ENCODE peak calls at places on chromosomes 7 and 10, in nine cellular contexts. One of them, this sample, is unnamed.

GRCh38 chr10:116817178-116817577 is 32.1 kb upstream of the ENO4 start:
- DNase-seq in A549: no peak
- DNase-seq in breast epithelium: no peak
- DNase-seq in heart left ventricle: no peak
- DNase-seq in upper lobe of left lung: no peak
- DNase-seq in lower leg skin: no peak
- DNase-seq in GM12892: no peak
- DNase-seq in HCT116: no peak
- DNase-seq in gastrocnemius medialis: no peak
- DNase-seq in this sample: no peak

GRCh38 chr7:79770970-79771369 is 317.5 kb upstream of the MAGI2 start:
- DNase-seq in A549: no peak
- DNase-seq in GM12892: no peak
- DNase-seq in lower leg skin: no peak
- DNase-seq in heart left ventricle: no peak
- DNase-seq in breast epithelium: no peak
- DNase-seq in HCT116: no peak
- DNase-seq in gastrocnemius medialis: no peak
- DNase-seq in upper lobe of left lung: no peak
- DNase-seq in this sample: no peak

GRCh38 chr10:116097239-116097751 is 175.7 kb downstream of the GFRA1 start:
- DNase-seq in breast epithelium: no peak
- DNase-seq in HCT116: no peak
- DNase-seq in heart left ventricle: no peak
- DNase-seq in lower leg skin: no peak
- DNase-seq in upper lobe of left lung: peak
- DNase-seq in GM12892: no peak
- DNase-seq in A549: no peak
- DNase-seq in gastrocnemius medialis: no peak
- DNase-seq in this sample: no peak

GRCh38 chr10:10797467-10797866 is 220.2 kb upstream of the CELF2 start:
- DNase-seq in HCT116: no peak
- DNase-seq in upper lobe of left lung: no peak
- DNase-seq in A549: no peak
- DNase-seq in lower leg skin: no peak
- DNase-seq in breast epithelium: no peak
- DNase-seq in gastrocnemius medialis: no peak
- DNase-seq in heart left ventricle: no peak
- DNase-seq in GM12892: no peak
- DNase-seq in this sample: no peak

GRCh38 chr10:100791254-100792058 is 46.1 kb downstream of the PAX2 start:
- DNase-seq in breast epithelium: no peak
- DNase-seq in heart left ventricle: no peak
- DNase-seq in lower leg skin: no peak
- DNase-seq in GM12892: no peak
- DNase-seq in upper lobe of left lung: no peak
- DNase-seq in HCT116: no peak
- DNase-seq in gastrocnemius medialis: no peak
- DNase-seq in A549: no peak
- DNase-seq in this sample: no peak

GRCh38 chr7:101172854-101173751 is 7.0 kb downstream of the NAT16 start:
- DNase-seq in HCT116: no peak
- DNase-seq in gastrocnemius medialis: peak
- DNase-seq in upper lobe of left lung: peak
- DNase-seq in GM12892: no peak
- DNase-seq in heart left ventricle: peak
- DNase-seq in lower leg skin: no peak
- DNase-seq in A549: peak
- DNase-seq in breast epithelium: no peak
- DNase-seq in this sample: no peak

GRCh38 chr7:55366461-55367138 is 1.5 kb downstream of the LANCL2 start:
- DNase-seq in A549: peak
- DNase-seq in gastrocnemius medialis: no peak
- DNase-seq in lower leg skin: no peak
- DNase-seq in heart left ventricle: no peak
- DNase-seq in HCT116: no peak
- DNase-seq in GM12892: no peak
- DNase-seq in breast epithelium: no peak
- DNase-seq in upper lobe of left lung: no peak
- DNase-seq in this sample: no peak

GRCh38 chr7:9955138-9955537 is 1018.5 kb upstream of the PHF14 start:
- DNase-seq in gastrocnemius medialis: no peak
- DNase-seq in upper lobe of left lung: no peak
- DNase-seq in HCT116: no peak
- DNase-seq in A549: no peak
- DNase-seq in GM12892: no peak
- DNase-seq in breast epithelium: no peak
- DNase-seq in heart left ventricle: no peak
- DNase-seq in lower leg skin: no peak
- DNase-seq in this sample: no peak

DNA sequence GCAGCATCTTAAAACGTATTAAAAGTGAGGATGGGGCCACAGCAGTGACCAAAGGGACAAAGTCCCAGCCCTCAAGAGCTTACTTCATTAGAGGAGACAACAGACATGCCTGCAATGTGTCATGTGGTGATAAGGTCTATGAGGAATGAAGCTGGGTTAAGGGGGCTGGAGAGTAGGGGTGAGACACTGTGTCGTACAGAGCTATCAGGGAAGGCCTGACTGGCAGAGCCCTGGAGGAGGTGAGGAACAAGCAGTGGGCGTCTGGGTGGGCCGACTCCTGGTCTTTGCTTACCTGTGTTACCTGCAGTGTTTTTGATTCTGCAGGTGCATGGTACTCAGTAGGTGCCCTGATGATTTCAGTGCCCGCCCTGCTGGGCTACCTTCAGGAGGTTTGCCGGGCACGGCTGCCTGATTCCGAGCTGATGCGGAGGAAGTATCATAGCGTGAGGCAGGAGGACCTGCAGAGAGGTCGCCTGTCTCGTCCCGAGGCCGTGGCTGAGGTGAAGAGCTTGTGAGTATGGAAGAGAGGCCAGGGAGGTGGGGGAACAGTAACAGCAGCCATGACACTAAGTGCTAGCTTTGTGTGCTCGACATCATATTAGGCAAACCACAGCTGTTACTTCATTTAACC is 7.6 kb downstream of the ZFYVE27 start:
- DNase-seq in HCT116: no peak
- DNase-seq in gastrocnemius medialis: no peak
- DNase-seq in GM12892: no peak
- DNase-seq in upper lobe of left lung: no peak
- DNase-seq in heart left ventricle: no peak
- DNase-seq in breast epithelium: no peak
- DNase-seq in lower leg skin: no peak
- DNase-seq in A549: no peak
- DNase-seq in this sample: no peak
- TF ChIP-seq POLR2A in HCT116: no peak
- TF ChIP-seq POLR2A in gastrocnemius medialis: no peak
- TF ChIP-seq POLR2A in GM12892: no peak
- TF ChIP-seq POLR2A in upper lobe of left lung: no peak
- TF ChIP-seq POLR2A in heart left ventricle: no peak
- TF ChIP-seq POLR2A in breast epithelium: no peak
- TF ChIP-seq POLR2A in lower leg skin: no peak
- TF ChIP-seq POLR2A in A549: no peak
- TF ChIP-seq POLR2A in this sample: no peak

GRCh38 chr10:42242135-42242805 is 396.1 kb downstream of the ZNF33B start:
- DNase-seq in breast epithelium: no peak
- DNase-seq in heart left ventricle: no peak
- DNase-seq in upper lobe of left lung: peak
- DNase-seq in gastrocnemius medialis: no peak
- DNase-seq in A549: peak
- DNase-seq in HCT116: no peak
- DNase-seq in lower leg skin: no peak
- DNase-seq in GM12892: no peak
- DNase-seq in this sample: no peak
- TF ChIP-seq POLR2A in breast epithelium: no peak
- TF ChIP-seq POLR2A in heart left ventricle: no peak
- TF ChIP-seq POLR2A in upper lobe of left lung: no peak
- TF ChIP-seq POLR2A in gastrocnemius medialis: no peak
- TF ChIP-seq POLR2A in A549: no peak
- TF ChIP-seq POLR2A in HCT116: no peak
- TF ChIP-seq POLR2A in lower leg skin: no peak
- TF ChIP-seq POLR2A in GM12892: no peak
- TF ChIP-seq POLR2A in this sample: no peak

GRCh38 chr7:137871173-137871915 is 24.6 kb upstream of the DGKI start:
- DNase-seq in lower leg skin: no peak
- DNase-seq in heart left ventricle: no peak
- DNase-seq in upper lobe of left lung: no peak
- DNase-seq in GM12892: no peak
- DNase-seq in breast epithelium: no peak
- DNase-seq in gastrocnemius medialis: peak
- DNase-seq in A549: no peak
- DNase-seq in HCT116: no peak
- DNase-seq in this sample: no peak
- TF ChIP-seq POLR2A in lower leg skin: no peak
- TF ChIP-seq POLR2A in heart left ventricle: no peak
- TF ChIP-seq POLR2A in upper lobe of left lung: no peak
- TF ChIP-seq POLR2A in GM12892: no peak
- TF ChIP-seq POLR2A in breast epithelium: no peak
- TF ChIP-seq POLR2A in gastrocnemius medialis: peak
- TF ChIP-seq POLR2A in A549: no peak
- TF ChIP-seq POLR2A in HCT116: no peak
- TF ChIP-seq POLR2A in this sample: no peak

DNA sequence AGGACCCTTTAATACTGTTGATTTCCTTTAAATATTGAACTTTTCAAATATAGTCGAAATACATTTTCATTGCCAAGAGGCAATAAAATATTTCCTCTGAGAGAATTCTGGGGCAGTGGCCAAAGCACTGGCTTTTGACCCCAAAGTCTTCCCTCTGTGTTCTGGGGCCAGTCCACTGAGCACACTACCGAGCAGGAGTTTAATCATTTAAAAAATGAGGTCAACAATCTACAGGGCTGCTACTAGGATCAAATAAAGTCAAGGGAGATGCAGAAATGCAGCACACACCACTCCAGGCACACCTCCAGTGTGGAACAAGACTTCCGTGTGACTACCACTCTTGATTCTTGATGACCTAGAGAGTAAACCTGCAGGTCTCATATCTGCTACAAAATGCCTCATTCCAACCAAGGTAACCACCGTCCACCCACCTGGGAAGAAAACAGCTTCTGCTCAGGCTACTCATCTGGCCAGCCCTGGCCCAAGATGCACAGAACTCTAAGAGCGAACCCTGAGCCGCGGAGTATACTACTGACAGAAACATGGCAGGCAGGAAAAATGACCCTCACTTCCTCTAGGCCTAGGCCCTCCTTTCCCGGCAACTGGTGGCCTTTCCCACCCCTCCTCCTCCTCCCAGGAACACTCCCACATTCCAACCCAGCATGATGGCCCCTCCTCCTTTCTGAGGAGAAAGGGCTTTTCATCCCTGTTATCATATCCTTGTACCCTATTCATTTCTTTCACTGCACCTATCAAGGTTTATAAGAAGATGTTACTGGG is 97.7 kb downstream of the ALOX5 start:
- DNase-seq in breast epithelium: no peak
- DNase-seq in A549: no peak
- DNase-seq in upper lobe of left lung: no peak
- DNase-seq in heart left ventricle: no peak
- DNase-seq in gastrocnemius medialis: no peak
- DNase-seq in lower leg skin: no peak
- DNase-seq in GM12892: no peak
- DNase-seq in HCT116: no peak
- DNase-seq in this sample: no peak
- TF ChIP-seq POLR2A in breast epithelium: no peak
- TF ChIP-seq POLR2A in A549: no peak
- TF ChIP-seq POLR2A in upper lobe of left lung: no peak
- TF ChIP-seq POLR2A in heart left ventricle: no peak
- TF ChIP-seq POLR2A in gastrocnemius medialis: no peak
- TF ChIP-seq POLR2A in lower leg skin: no peak
- TF ChIP-seq POLR2A in GM12892: no peak
- TF ChIP-seq POLR2A in HCT116: no peak
- TF ChIP-seq POLR2A in this sample: no peak

This sample was measured in esophagus squamous epithelium.